ENCODE peak calls at places on chromosomes 11 and 22, in seven cellular contexts. E is psoas muscle; R is Kasumi-1; Y is activated CD8-positive, alpha-beta T cell treated with anti-CD3 and anti-CD28 coated beads, Interleukin-2, amount 10 ng/mL, durations not matched to agents 7 days and 5 days; Z is HT-29; J is activated CD4-positive, alpha-beta T cell treated with anti-CD3 and anti-CD28 coated beads, Interleukin-2, amount 50 U/mL, for 4 hours; V is D341Med. N is an unnamed sample.

GRCh38 chr11:29129850-29130249 is 887.0 kb downstream of the KCNA4 start:
- DNase-seq in R (peak), Z (no peak), J (no peak), V (no peak), E (no peak), Y (no peak), N (peak)

GRCh38 chr11:95093548-95093947 is 3.9 kb downstream of the ENDOD1 start:
- DNase-seq in V (no peak), J (no peak), Y (peak), E (no peak), R (no peak), Z (no peak), N (no peak)

GRCh38 chr22:35046744-35047462 is 19.1 kb upstream of the ISX start:
- DNase-seq in V (no peak), Y (no peak), E (no peak), J (no peak), Z (no peak), R (no peak), N (no peak)

GRCh38 chr11:73894725-73895335 is 18.0 kb downstream of the PAAF1 start:
- DNase-seq in R (no peak), J (no peak), E (no peak), Y (no peak), Z (no peak), V (no peak), N (no peak)

GRCh38 chr11:77278595-77279506 is 22.6 kb downstream of the GDPD4 start:
- DNase-seq in E (no peak), J (no peak), Z (no peak), Y (no peak), R (peak), V (no peak), N (no peak)

GRCh38 chr11:14520086-14520901 is at the start of gene PSMA1:
- DNase-seq in Y (peak), J (peak), R (peak), Z (peak), E (peak), V (peak), N (peak)

GRCh38 chr22:17085277-17086091 is 684 bp downstream of the IL17RA start:
- DNase-seq in E (peak), J (peak), Y (peak), V (peak), Z (no peak), R (no peak), N (no peak)

GRCh38 chr11:133961890-133962289 is 5.1 kb upstream of the IGSF9B start:
- DNase-seq in J (no peak), E (no peak), V (no peak), Y (no peak), Z (no peak), R (no peak), N (no peak)

GRCh38 chr22:41596776-41597634 is 7.4 kb upstream of the PMM1 start:
- DNase-seq in E (peak), Y (peak), Z (peak), R (peak), V (peak), J (no peak), N (peak)

GRCh38 chr22:23688121-23688520 is 2.7 kb upstream of the RGL4 start:
- DNase-seq in R (no peak), J (no peak), Z (no peak), E (no peak), Y (no peak), V (no peak), N (no peak)

GRCh38 chr11:2473361-2474058 is 28.7 kb downstream of the KCNQ1 start:
- DNase-seq in Z (no peak), E (no peak), R (no peak), Y (no peak), J (no peak), V (no peak), N (no peak)

GRCh38 chr11:88087281-88087680 is 88.0 kb downstream of the RAB38 start:
- DNase-seq in E (no peak), Z (no peak), V (no peak), R (no peak), J (no peak), Y (no peak), N (no peak)